ENCODE peak calls at places on chromosomes 1 and 21, in six cellular contexts. A is GM12878, Q is upper lobe of left lung, O is K562, V is HepG2, B is HCT116. E is an unnamed sample.

GRCh38 chr1:203289281-203289981 is 15.9 kb upstream of the BTG2 start:
- ATAC-seq in A (peak), Q (peak), O (peak), V (peak), B (no peak), E (no peak)

GRCh38 chr1:236465959-236466303 is 57.9 kb upstream of the LGALS8 start:
- ATAC-seq in A (peak), Q (no peak), O (no peak), V (no peak), B (no peak), E (no peak)

GRCh38 chr1:185650602-185651230 is 83.5 kb upstream of the HMCN1 start:
- ATAC-seq in A (no peak), Q (peak), O (no peak), V (no peak), B (no peak), E (no peak)

GRCh38 chr1:78619446-78619802 is 824 bp upstream of the IFI44L start:
- ATAC-seq in A (peak), Q (no peak), O (no peak), V (no peak), B (no peak), E (peak)

GRCh38 chr21:14482165-14482564 is 64.0 kb downstream of the SAMSN1 start:
- ATAC-seq in A (peak), Q (peak), O (no peak), V (no peak), B (no peak), E (peak)

GRCh38 chr1:78284354-78284753 is 206.4 kb upstream of the PTGFR start:
- ATAC-seq in A (no peak), Q (no peak), O (no peak), V (no peak), B (no peak), E (peak)

GRCh38 chr1:85268801-85269585 is 7.4 kb downstream of the BCL10 start:
- ATAC-seq in A (no peak), Q (no peak), O (no peak), V (peak), B (no peak), E (no peak)

GRCh38 chr21:33542640-33543504 is at the start of gene SON:
- ATAC-seq in A (peak), Q (peak), O (peak), V (peak), B (peak), E (peak)

GRCh38 chr1:107912614-107913013 is 52.4 kb downstream of the VAV3 start:
- ATAC-seq in A (no peak), Q (no peak), O (no peak), V (no peak), B (no peak), E (no peak)

GRCh38 chr21:39149008-39149407 is 34.2 kb downstream of the PSMG1 start:
- ATAC-seq in A (no peak), Q (no peak), O (no peak), V (no peak), B (no peak), E (no peak)

GRCh38 chr1:178028973-178029481 is 59.2 kb upstream of the SEC16B start:
- ATAC-seq in A (no peak), Q (no peak), O (no peak), V (no peak), B (no peak), E (no peak)

GRCh38 chr21:32520885-32521735 is 64.2 kb downstream of the TCP10L start:
- ATAC-seq in A (no peak), Q (peak), O (peak), V (no peak), B (no peak), E (peak)

GRCh38 chr1:222097646-222098045 is 355.8 kb upstream of the DUSP10 start:
- ATAC-seq in A (no peak), Q (no peak), O (no peak), V (no peak), B (no peak), E (no peak)

GRCh38 chr1:173062156-173062938 is 11.6 kb upstream of the TNFSF18 start:
- ATAC-seq in A (no peak), Q (no peak), O (no peak), V (no peak), B (peak), E (no peak)

GRCh38 chr1:186404454-186405051 is 28.9 kb downstream of the ODR4 start:
- ATAC-seq in A (peak), Q (no peak), O (peak), V (no peak), B (no peak), E (no peak)

GRCh38 chr1:28436211-28436769 is 66.8 kb downstream of the PHACTR4 start:
- ATAC-seq in A (peak), Q (no peak), O (peak), V (no peak), B (peak), E (no peak)

GRCh38 chr1:62995173-62995572 is 211.2 kb downstream of the ATG4C start:
- ATAC-seq in A (no peak), Q (no peak), O (no peak), V (no peak), B (no peak), E (no peak)

GRCh38 chr21:25837545-25838263 is 102.9 kb downstream of the GABPA start:
- ATAC-seq in A (no peak), Q (no peak), O (no peak), V (no peak), B (no peak), E (no peak)

GRCh38 chr1:228165372-228166169 is at the start of gene IBA57:
- ATAC-seq in A (peak), Q (peak), O (peak), V (peak), B (peak), E (peak)
- TF ChIP-seq POLR2AphosphoS5 in A (peak), Q (peak), O (peak), V (peak), B (peak), E (peak)

GRCh38 chr1:161091093-161091492 is 1.7 kb upstream of the NECTIN4 start:
- ATAC-seq in A (no peak), Q (no peak), O (no peak), V (no peak), B (no peak), E (no peak)

GRCh38 chr1:161089938-161090337 is 580 bp upstream of the NECTIN4 start:
- ATAC-seq in A (no peak), Q (no peak), O (no peak), V (no peak), B (no peak), E (no peak)

GRCh38 chr1:161090617-161091016 is 1.3 kb upstream of the NECTIN4 start:
- ATAC-seq in A (no peak), Q (no peak), O (no peak), V (no peak), B (no peak), E (no peak)

GRCh38 chr1:161088587-161089110 is 709 bp downstream of the NECTIN4 start:
- ATAC-seq in A (no peak), Q (no peak), O (no peak), V (no peak), B (no peak), E (no peak)

GRCh38 chr1:161089251-161089924 is at the start of gene NECTIN4:
- ATAC-seq in A (peak), Q (peak), O (no peak), V (no peak), B (peak), E (no peak)
- H3K27ac ChIP-seq in A (no peak), Q (peak), O (no peak), V (no peak), B (no peak), E (no peak)

GRCh38 chr1:226495716-226496115 is 52.8 kb upstream of the STUM start:
- ATAC-seq in A (no peak), Q (no peak), O (no peak), V (no peak), B (no peak), E (no peak)
- TF ChIP-seq POLR2AphosphoS5 in A (no peak), Q (no peak), O (no peak), V (no peak), B (no peak), E (no peak)

DNA sequence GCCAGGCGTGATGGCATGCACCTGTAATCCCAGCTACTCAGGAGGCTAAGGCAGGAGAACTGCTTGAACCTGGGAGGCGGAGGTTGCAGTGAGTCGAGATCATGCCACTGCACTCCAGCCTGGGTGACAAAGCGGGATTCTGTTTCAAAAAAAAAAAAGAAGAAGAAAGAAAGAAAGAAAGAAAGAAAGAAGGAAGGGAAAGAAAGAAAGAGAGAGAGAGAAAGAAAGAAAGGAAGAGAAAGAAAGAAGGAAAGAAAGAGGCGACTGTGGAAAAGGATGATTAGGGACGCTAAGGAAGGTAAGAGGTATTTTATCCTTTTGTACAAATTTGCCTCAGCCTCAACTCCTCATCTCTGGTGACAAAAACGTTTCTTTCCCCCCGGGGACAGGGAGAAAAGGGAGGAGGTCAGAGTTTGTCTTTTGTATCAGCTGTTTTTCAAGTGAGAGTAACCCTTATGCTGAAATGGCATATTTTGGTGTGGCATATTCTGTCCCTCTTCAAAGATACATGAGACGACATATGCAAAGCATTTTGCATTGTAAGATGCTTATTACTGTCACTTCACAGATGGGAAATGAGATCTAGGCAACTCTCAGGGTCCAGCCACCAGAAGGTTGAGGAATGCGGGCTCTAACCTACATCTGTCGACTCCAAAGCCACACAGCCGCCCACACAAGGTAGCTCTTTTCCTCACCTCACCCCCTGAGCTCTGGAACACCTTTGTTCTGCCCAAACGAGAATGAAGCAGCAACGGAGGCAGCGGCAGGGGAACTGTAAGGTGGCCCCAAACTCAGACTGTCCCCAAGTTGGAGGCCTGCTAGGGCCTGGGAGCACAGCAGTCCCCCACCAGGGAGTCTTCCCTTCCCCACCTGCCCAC is 38.0 kb downstream of the NUAK2 start:
- ATAC-seq in A (no peak), Q (no peak), O (no peak), V (no peak), B (no peak), E (no peak)
- H3K27ac ChIP-seq in A (no peak), Q (no peak), O (no peak), V (no peak), B (no peak), E (no peak)

DNA sequence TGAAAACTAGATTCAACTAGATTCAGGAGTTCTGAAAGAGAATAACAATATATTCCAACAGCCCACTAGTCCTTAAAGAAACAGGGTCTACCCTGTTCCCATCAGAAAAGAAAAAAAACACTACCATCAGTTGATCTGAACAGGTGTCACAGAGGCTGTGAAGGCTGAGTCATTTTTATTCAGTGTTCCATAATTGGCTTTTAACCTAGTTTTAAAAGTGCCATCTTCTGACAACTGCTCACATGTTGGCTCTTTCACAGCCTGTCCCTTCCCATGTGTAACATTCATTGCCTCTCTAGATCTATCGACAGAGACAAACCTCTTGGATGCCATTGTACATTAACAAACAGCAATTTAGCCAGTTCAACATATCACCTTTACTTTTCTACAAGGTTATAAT is 243.7 kb downstream of the TBX15 start:
- ATAC-seq in A (no peak), Q (no peak), O (no peak), V (no peak), B (no peak), E (no peak)
- TF ChIP-seq POLR2AphosphoS5 in A (no peak), Q (no peak), O (no peak), V (no peak), B (no peak), E (no peak)

DNA sequence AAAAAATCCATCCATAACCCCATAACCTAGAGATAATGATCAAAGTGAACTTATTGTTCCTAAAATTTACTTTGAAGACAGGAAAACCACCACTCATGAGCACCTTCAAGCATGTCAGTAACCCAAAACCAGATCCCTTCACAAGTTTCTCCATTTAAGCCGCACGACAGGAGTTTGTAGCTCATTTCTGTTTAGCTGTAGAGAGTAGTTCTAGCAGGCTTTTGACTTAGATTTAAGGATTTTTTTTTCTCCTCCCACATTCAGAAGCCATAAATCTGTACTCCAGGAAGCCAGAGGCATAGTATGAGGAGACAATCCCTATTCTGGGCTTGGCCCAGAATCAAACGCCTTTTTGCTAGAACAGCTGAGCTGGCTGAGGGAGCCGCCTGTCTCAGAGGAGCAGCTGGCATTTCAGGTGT is 25.6 kb downstream of the TOMM20 start:
- ATAC-seq in A (no peak), Q (no peak), O (no peak), V (no peak), B (no peak), E (no peak)
- H3K27ac ChIP-seq in A (no peak), Q (no peak), O (no peak), V (no peak), B (no peak), E (no peak)